ENCODE peak calls at places on chromosomes 13 and 19, in seven cellular contexts. K is ascending aorta, N is breast epithelium, L is HCT116, A is fibroblast of lung, J is mucosa of descending colon, T is foreskin fibroblast. X is an unnamed sample.

GRCh38 chr13:97028441-97029299 is 34.4 kb upstream of the OXGR1 start:
- DNase-seq in K (no peak), N (no peak), L (peak; percentile 42), A (peak; percentile 58), J (peak; percentile 43), T (peak; percentile 78), X (peak; percentile 78)

GRCh38 chr13:112952759-112953541 is 16.1 kb upstream of the MCF2L start:
- DNase-seq in K (no peak), N (no peak), L (no peak), A (no peak), J (no peak), T (no peak), X (no peak)

GRCh38 chr13:98315466-98315865 is 138.4 kb upstream of the RNF113B start:
- DNase-seq in K (no peak), N (no peak), L (no peak), A (no peak), J (no peak), T (peak; percentile 66), X (peak; percentile 55)

GRCh38 chr13:46595136-46595917 is 42.4 kb downstream of the LRCH1 start:
- DNase-seq in K (no peak), N (no peak), L (no peak), A (no peak), J (no peak), T (peak; percentile 58), X (peak; percentile 51)

GRCh38 chr13:98900442-98900841 is 77.4 kb downstream of the DOCK9 start:
- DNase-seq in K (no peak), N (no peak), L (no peak), A (no peak), J (no peak), T (peak; percentile 47), X (no peak)

GRCh38 chr13:99528547-99528946 is 27.3 kb downstream of the TM9SF2 start:
- DNase-seq in K (no peak), N (no peak), L (no peak), A (peak; percentile 13), J (no peak), T (peak; percentile 6), X (no peak)

GRCh38 chr13:110868631-110869165 is 46.2 kb downstream of the ANKRD10 start:
- DNase-seq in K (no peak), N (no peak), L (no peak), A (no peak), J (no peak), T (no peak), X (no peak)

GRCh38 chr19:56091066-56091490 is 30.0 kb downstream of the ZNF787 start:
- DNase-seq in K (no peak), N (no peak), L (no peak), A (peak; percentile 55), J (no peak), T (peak; percentile 71), X (peak; percentile 64)

GRCh38 chr13:24267801-24268200 is 41.6 kb upstream of the C1QTNF9 start:
- DNase-seq in K (no peak), N (no peak), L (no peak), A (no peak), J (no peak), T (no peak), X (no peak)

GRCh38 chr13:78317030-78317429 is 286.3 kb downstream of the POU4F1 start:
- DNase-seq in K (no peak), N (no peak), L (no peak), A (peak; percentile 33), J (no peak), T (no peak), X (peak; percentile 33)

GRCh38 chr13:48072304-48072703 is 22.6 kb downstream of the MED4 start:
- DNase-seq in K (no peak), N (no peak), L (no peak), A (no peak), J (no peak), T (no peak), X (no peak)

GRCh38 chr19:43780706-43781525 is at the start of gene KCNN4:
- DNase-seq in K (no peak), N (no peak), L (peak; percentile 71), A (peak; percentile 54), J (peak; percentile 84), T (peak; percentile 68), X (peak; percentile 19)

GRCh38 chr13:101003566-101003965 is 329.0 kb upstream of the TMTC4 start:
- DNase-seq in K (no peak), N (no peak), L (no peak), A (no peak), J (no peak), T (no peak), X (no peak)

GRCh38 chr13:101013245-101013644 is 338.6 kb upstream of the TMTC4 start:
- DNase-seq in K (no peak), N (no peak), L (no peak), A (no peak), J (no peak), T (no peak), X (no peak)

DNA sequence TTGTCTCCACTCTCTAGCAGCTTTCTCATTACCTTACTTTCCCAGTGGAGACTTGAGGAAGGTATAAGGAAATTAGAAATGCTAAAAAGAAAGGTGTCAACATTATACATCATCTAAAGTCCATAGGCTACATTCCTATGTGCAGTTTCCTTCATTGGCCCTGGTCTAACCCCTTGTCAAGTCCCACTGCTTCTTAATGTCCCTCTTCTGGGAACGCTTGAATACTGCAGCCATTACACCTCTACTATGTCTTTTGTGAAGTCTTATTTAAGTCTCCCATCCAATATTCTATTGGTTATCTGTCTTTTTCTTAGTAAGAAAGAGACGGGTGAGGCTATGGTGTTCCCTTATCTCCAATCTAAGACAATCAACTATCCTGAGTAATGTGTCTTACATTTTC is 332.6 kb upstream of the TMTC4 start:
- DNase-seq in K (no peak), N (no peak), L (no peak), A (no peak), J (no peak), T (no peak), X (no peak)
- TF ChIP-seq CTCF in K (no peak), N (no peak), L (no peak), A (no peak), J (no peak), T (no peak), X (no peak)

DNA sequence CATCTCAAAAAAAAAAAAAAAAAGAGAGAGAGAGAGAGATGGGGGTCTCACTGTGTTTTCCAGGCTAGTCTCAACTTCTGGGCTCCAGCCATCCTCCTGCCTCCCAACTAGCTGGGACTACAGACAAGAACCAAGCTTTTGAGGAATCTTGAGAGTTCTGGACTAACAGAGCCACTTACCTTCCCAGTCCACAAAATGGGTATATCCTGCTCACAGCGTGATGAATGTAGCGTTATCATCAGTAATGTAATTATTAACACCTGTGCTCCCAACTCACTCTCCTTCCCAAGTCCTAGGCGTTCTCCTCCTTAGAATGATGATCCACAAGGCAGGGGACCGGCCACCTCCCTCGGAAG is 4.6 kb upstream of the NANOS3 start:
- DNase-seq in K (no peak), N (no peak), L (no peak), A (no peak), J (no peak), T (no peak), X (no peak)
- H3K4me3 ChIP-seq in K (no peak overlapping the region), N (peak overlapping the region; percentile 69), L (peak overlapping the region; percentile 58), A (no peak overlapping the region), J (no peak overlapping the region), T (peak overlapping the region; percentile 46), X (no peak overlapping the region)

DNA sequence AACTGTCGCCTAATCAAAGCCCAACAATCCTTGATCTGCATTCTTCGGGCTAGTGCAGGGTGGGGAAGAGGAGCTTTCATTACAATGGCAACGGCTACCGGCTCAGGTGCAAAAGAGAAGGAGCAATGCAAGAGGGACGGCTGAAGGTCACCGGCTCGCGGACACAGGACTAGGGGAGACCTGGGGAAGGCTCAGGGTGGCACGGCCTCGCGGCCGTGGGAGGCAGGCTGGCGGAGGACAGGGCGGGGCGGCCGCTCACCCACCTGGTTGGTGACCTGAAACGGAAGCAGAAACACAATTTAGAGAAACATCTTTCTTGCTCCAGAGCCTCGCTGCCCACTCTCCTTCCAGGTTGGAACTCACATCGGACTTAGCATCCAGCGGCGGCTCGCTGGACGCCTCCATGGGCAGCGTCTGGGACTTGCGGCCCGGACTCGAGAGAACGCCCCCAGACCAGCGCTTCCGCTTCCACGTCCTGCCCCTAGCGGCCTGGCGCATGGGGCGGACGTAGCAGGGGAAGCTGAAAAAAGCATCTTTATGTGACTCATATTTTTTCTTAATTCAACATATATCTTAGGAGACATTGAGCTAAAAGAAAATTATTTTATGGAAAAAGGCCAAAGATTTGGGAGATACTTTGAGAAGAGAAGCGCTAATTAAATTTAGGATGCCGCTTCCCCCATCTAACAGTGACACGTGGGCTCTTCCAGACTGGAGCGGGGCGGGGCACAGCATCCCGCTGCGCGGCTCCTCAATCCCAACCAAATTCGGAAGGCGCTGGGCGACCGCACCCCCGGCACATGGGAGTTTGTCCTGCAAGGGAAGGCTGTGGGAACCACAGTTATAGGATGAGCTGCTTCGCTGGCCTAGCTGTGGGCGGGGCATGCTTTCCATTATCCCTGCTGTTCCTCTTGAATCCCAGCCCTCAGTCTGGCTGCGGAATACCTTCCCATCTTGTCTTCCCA is at the start of gene COMMD6:
- DNase-seq in K (no peak), N (peak; percentile 70), L (peak; percentile 91), A (peak; percentile 92), J (peak; percentile 85), T (peak; percentile 95), X (peak; percentile 89)
- TF ChIP-seq CTCF in K (peak; percentile 45), N (peak; percentile 79), L (no peak), A (no peak), J (peak; percentile 52), T (no peak), X (peak; percentile 6)

DNA sequence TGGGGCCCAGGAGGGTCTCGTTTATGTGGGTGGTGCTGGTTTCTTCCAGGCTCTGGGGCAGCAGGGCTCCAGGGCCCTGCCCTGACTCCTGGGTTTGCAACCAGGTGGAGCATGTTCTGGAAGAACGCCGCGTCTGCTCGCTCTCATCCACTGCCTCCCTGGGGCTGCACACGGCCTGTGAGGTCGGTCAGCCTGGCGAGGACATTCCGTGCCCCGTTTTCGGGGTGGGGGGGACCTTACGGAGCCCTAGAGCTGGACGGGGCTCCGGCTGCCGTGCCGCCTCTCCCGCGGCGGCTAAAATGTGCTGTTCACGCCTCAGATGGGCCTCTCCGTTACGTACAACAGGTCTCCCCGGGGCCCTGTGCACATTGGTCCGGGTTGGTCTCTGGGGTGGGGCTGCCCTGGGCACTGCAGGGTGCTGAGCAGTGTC is 3.3 kb downstream of the GNA11 start:
- DNase-seq in K (no peak), N (no peak), L (no peak), A (no peak), J (peak; percentile 66), T (no peak), X (no peak)
- H3K4me3 ChIP-seq in K (no peak overlapping the region), N (peak overlapping the region; percentile 98), L (no peak overlapping the region), A (no peak overlapping the region), J (no peak overlapping the region), T (no peak overlapping the region), X (no peak overlapping the region)

DNA sequence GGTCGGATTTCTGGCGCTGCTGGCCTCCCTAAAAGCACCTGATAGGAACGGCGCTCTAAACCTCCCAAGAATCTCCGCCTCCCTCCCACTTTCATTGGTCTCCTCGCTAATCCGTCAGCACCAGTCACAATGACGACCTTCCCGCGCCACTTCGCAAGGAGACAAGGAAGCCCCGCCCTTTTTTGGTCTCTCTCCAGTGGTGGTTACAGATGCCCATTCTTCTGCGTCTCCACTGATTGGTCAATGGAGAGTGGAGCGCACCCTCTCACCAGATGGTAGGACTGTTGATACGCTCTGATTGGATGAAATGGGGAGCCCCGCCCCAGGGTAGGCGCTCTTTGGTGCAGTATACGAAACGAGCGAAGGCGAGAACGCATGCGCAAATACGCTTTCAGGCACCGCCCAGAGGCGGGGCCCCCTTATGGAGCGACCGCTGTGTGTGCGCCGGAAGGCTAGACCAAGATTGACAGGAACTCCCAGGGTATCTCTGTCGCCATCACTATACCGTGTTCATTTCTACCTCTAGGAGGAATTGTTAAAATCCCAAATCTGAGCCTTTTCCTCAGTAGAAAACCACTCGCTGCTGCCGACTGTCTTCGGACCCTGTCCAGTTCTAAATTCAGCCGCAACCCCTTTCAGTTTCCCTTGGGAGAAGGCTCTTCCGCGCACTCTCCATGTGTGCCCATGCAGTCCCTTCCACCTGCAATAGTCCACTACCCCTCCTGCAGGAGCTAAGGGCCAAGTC is 617 bp upstream of the HNRNPL start:
- DNase-seq in K (peak; percentile 100), N (peak; percentile 100), L (peak; percentile 100), A (peak; percentile 100), J (peak; percentile 99), T (peak; percentile 100), X (peak; percentile 100)
- TF ChIP-seq CTCF in K (peak; percentile 51), N (peak; percentile 58), L (no peak), A (peak; percentile 12), J (peak; percentile 7), T (no peak), X (no peak)

X was measured in fibroblast of pulmonary artery.